ENCODE peak calls at places on chromosomes 6 and 20, in eight cellular contexts. L is CD8-positive, alpha-beta T cell; Y is Peyer's patch; V is tibial nerve; M is heart right ventricle; G is sigmoid colon; R is ovary; P is neural progenitor cell. W is an unnamed sample.

GRCh38 chr20:16942702-16943101 is 194.5 kb downstream of the OTOR start:
- DNase-seq in Y (no peak), V (no peak), G (no peak), R (no peak), L (no peak), M (no peak), P (no peak), W (no peak)

GRCh38 chr6:138105446-138105845 is 1.8 kb downstream of the PERP start:
- DNase-seq in L (no peak), V (no peak), P (peak; percentile 26), Y (peak; percentile 54), R (no peak), M (no peak), G (no peak), W (no peak)

GRCh38 chr6:113632220-113632864 is 224.8 kb upstream of the MARCKS start:
- DNase-seq in V (no peak), R (no peak), L (no peak), Y (peak; percentile 79), G (no peak), P (no peak), M (peak; percentile 40), W (no peak)

GRCh38 chr20:54727490-54727889 is 252.1 kb downstream of the DOK5 start:
- DNase-seq in G (no peak), L (no peak), P (no peak), V (no peak), Y (no peak), M (no peak), R (no peak), W (no peak)

GRCh38 chr6:15615837-15616236 is 47.0 kb downstream of the DTNBP1 start:
- DNase-seq in V (no peak), L (no peak), G (no peak), Y (peak; percentile 69), M (no peak), R (no peak), P (no peak), W (no peak)

GRCh38 chr20:38187512-38187911 is 22.4 kb upstream of the TGM2 start:
- DNase-seq in Y (peak; percentile 41), M (no peak), L (no peak), P (peak; percentile 41), V (no peak), G (peak; percentile 29), R (no peak), W (no peak)

GRCh38 chr6:53547166-53547814 is 2.4 kb upstream of the GCLC start:
- DNase-seq in G (no peak), M (no peak), L (no peak), P (peak; percentile 48), V (no peak), Y (no peak), R (peak; percentile 38), W (no peak)

GRCh38 chr6:41548098-41548840 is 2.1 kb downstream of the FOXP4 start:
- DNase-seq in M (no peak), R (no peak), G (no peak), V (no peak), P (no peak), L (peak; percentile 36), Y (peak; percentile 69), W (no peak)

GRCh38 chr20:15827628-15828027 is 745.6 kb downstream of the KIF16B start:
- DNase-seq in L (no peak), G (no peak), M (no peak), P (no peak), V (no peak), R (no peak), Y (no peak), W (no peak)

GRCh38 chr20:35006531-35006971 is 50.9 kb downstream of the MYH7B start:
- DNase-seq in P (no peak), R (peak; percentile 10), V (peak; percentile 2), L (no peak), Y (peak; percentile 27), G (peak; percentile 33), M (no peak), W (no peak)

GRCh38 chr6:47175656-47176055 is 133.5 kb upstream of the ADGRF1 start:
- DNase-seq in M (no peak), Y (no peak), L (no peak), G (no peak), R (no peak), V (no peak), P (no peak), W (no peak)

GRCh38 chr6:94953867-94954631 is 623.3 kb upstream of the MANEA start:
- DNase-seq in P (no peak), R (no peak), G (no peak), Y (no peak), V (no peak), L (no peak), M (no peak), W (no peak)

GRCh38 chr6:43402819-43403218 is 24.5 kb upstream of the ABCC10 start:
- DNase-seq in P (no peak), L (no peak), G (no peak), M (no peak), R (no peak), V (no peak), Y (no peak), W (no peak)

GRCh38 chr6:134026597-134026996 is 25.8 kb downstream of the SLC2A12 start:
- DNase-seq in G (no peak), L (no peak), Y (no peak), V (no peak), P (no peak), M (no peak), R (no peak), W (no peak)

GRCh38 chr6:100796049-100796823 is 84.9 kb downstream of the ASCC3 start:
- DNase-seq in V (no peak), L (no peak), Y (no peak), G (no peak), R (no peak), P (no peak), M (no peak), W (no peak)

GRCh38 chr6:151434369-151434768 is 17.6 kb downstream of the RMND1 start:
- DNase-seq in Y (no peak), L (no peak), R (no peak), V (no peak), G (no peak), M (no peak), P (no peak), W (no peak)

GRCh38 chr6:89023591-89024441 is 56.7 kb upstream of the PNRC1 start:
- DNase-seq in M (peak; percentile 26), R (no peak), P (no peak), V (no peak), L (no peak), G (peak; percentile 72), Y (no peak), W (no peak)

GRCh38 chr20:4649941-4650681 is 71.6 kb upstream of the PRND start:
- DNase-seq in G (no peak), Y (no peak), P (no peak), R (no peak), L (no peak), V (no peak), M (no peak), W (no peak)

DNA sequence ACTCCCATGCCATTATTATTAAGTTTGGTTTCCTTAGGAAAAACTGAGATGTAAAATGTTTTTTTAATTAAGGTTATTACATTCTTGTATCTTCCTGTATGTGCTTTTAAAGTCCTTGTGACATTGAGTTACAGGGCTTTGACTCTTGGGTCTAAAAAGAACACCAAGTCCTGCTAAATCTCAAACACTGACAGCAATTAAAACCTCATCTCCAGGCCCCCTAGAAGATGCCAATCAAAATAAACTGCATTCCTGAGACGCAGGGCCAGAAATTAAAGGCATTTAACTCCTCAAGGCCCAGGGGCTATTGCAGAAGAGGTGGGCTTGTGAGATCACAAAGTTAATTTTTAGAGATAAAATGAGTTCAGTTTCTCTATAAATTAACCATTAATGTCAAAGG is 145.7 kb upstream of the CARMIL1 start:
- DNase-seq in L (no peak), Y (no peak), V (no peak), M (no peak), G (no peak), R (no peak), P (no peak), W (no peak)
- H3K9me3 ChIP-seq in L (no peaks in the 10 kb centered on the region), Y (no peaks in the 10 kb centered on the region), V (no peaks in the 10 kb centered on the region), M (no peaks in the 10 kb centered on the region), G (no peaks in the 10 kb centered on the region), R (no peaks in the 10 kb centered on the region), P (peaks cover 21% of the 10 kb centered on the region), W (peaks cover 9% of the 10 kb centered on the region)

GRCh38 chr20:51487525-51488279 is 54.8 kb downstream of the NFATC2 start:
- DNase-seq in M (no peak), L (no peak), Y (no peak), R (no peak), V (no peak), P (no peak), G (no peak), W (no peak)
- H3K27me3 ChIP-seq in M (no peaks in the 10 kb centered on the region), L (no peaks in the 10 kb centered on the region), Y (no peaks in the 10 kb centered on the region), R (no peaks in the 10 kb centered on the region), V (no peaks in the 10 kb centered on the region), P (peaks cover 12% of the 10 kb centered on the region), G (no peaks in the 10 kb centered on the region), W (no peaks in the 10 kb centered on the region)

DNA sequence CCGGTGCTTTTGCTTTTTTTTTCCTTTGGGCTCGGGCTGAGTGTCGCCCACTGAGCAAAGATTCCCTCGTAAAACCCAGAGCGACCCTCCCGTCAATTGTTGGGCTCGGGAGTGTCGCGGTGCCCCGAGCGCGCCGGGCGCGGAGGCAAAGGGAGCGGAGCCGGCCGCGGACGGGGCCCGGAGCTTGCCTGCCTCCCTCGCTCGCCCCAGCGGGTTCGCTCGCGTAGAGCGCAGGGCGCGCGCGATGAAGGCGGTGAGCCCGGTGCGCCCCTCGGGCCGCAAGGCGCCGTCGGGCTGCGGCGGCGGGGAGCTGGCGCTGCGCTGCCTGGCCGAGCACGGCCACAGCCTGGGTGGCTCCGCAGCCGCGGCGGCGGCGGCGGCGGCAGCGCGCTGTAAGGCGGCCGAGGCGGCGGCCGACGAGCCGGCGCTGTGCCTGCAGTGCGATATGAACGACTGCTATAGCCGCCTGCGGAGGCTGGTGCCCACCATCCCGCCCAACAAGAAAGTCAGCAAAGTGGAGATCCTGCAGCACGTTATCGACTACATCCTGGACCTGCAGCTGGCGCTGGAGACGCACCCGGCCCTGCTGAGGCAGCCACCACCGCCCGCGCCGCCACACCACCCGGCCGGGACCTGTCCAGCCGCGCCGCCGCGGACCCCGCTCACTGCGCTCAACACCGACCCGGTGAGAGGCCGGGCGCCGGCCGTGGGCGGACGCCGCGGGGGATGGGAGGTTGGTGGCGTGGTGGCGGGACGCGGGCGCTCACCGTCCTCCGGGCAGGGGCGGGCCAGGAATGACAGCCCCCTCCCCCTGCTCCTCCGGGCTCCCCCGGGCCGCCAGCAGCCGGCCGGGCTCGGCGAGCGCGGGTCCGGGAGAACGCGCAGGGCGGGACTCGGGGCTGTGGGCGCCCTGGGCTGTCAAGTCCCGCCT is 606 bp downstream of the ID4 start:
- DNase-seq in Y (no peak), V (no peak), P (peak; percentile 87), R (peak; percentile 67), M (peak; percentile 11), L (no peak), G (peak; percentile 68), W (no peak)
- H3K27ac ChIP-seq in Y (peak overlapping the region; percentile 67), V (peak overlapping the region; percentile 97), P (peak overlapping the region; percentile 79), R (peak overlapping the region; percentile 88), M (peak overlapping the region; percentile 50), L (no peak overlapping the region), G (peak overlapping the region; percentile 95), W (no peak overlapping the region)

GRCh38 chr6:9634776-9635175 is 780.1 kb downstream of the TFAP2A start:
- DNase-seq in Y (no peak), L (no peak), P (no peak), V (no peak), R (no peak), M (no peak), G (no peak), W (no peak)

DNA sequence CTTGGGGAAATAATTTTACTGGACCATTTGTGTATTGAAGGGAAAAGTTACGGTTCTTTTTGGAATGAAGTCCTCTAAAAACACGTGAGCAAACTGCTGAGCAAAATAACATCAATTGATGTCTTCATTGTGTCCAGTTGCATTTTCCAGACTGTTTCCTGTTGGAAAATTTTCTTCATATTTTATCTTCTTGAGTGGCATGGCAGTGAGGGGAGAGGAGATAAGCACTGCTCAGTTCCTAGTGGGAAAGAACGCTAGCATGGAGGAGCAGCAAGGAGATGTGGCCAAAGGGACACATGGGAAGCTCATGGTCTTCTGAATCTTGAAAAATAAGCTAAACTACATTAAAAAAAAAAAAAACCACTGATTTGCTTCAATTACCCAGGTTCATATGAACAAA is 776.0 kb downstream of the TFAP2A start:
- DNase-seq in G (no peak), P (no peak), L (no peak), M (no peak), R (no peak), Y (no peak), V (no peak), W (no peak)
- H3K9me3 ChIP-seq in G (no peaks in the 10 kb centered on the region), P (no peaks in the 10 kb centered on the region), L (no peaks in the 10 kb centered on the region), M (no peaks in the 10 kb centered on the region), R (no peaks in the 10 kb centered on the region), Y (no peaks in the 10 kb centered on the region), V (no peaks in the 10 kb centered on the region), W (no peaks in the 10 kb centered on the region)

W was measured in CD4-positive, alpha-beta T cell.